ENCODE peak calls at places on chromosomes 5 and 9, in five cellular contexts. K, P, Z, D and R are unnamed samples.
A peak's percentile ranks its signal among the peaks of the same experiment; 100 is the strongest.

GRCh38 chr5:90518666-90519065 is 10.7 kb downstream of the LYSMD3 start:
- DNase-seq in K (no peak), P (no peak), Z (no peak), D (peak; percentile 15), R (no peak)

GRCh38 chr9:122380293-122380692 is 9.5 kb downstream of the PTGS1 start:
- DNase-seq in K (no peak), P (no peak), Z (no peak), D (no peak), R (no peak)

GRCh38 chr5:143913008-143913752 is 101.2 kb downstream of the HMHB1 start:
- DNase-seq in K (no peak), P (no peak), Z (no peak), D (peak; percentile 91), R (peak; percentile 36)

GRCh38 chr5:164672190-164672589 is 1166.8 kb downstream of the MAT2B start:
- DNase-seq in K (no peak), P (no peak), Z (no peak), D (no peak), R (no peak)

GRCh38 chr9:21974542-21975409 is 19.4 kb downstream of the CDKN2A start:
- DNase-seq in K (no peak), P (peak; percentile 61), Z (no peak), D (peak; percentile 57), R (no peak)

GRCh38 chr9:134916161-134916665 is 1.5 kb downstream of the FCN1 start:
- DNase-seq in K (no peak), P (no peak), Z (no peak), D (no peak), R (no peak)

GRCh38 chr5:123813937-123814624 is 302.1 kb downstream of the CSNK1G3 start:
- DNase-seq in K (no peak), P (no peak), Z (no peak), D (peak; percentile 25), R (no peak)

GRCh38 chr9:14309403-14309802 is 4.5 kb downstream of the NFIB start:
- DNase-seq in K (no peak), P (no peak), Z (no peak), D (peak; percentile 24), R (no peak)

GRCh38 chr5:112109331-112109993 is 309.6 kb downstream of the EPB41L4A start:
- DNase-seq in K (peak; percentile 20), P (peak; percentile 61), Z (no peak), D (peak; percentile 87), R (no peak)

GRCh38 chr5:135242021-135242480 is 157.0 kb downstream of the MACROH2A1 start:
- DNase-seq in K (peak; percentile 7), P (peak; percentile 5), Z (no peak), D (peak; percentile 64), R (peak; percentile 70)

GRCh38 chr5:134527961-134528424 is 2.5 kb downstream of the JADE2 start:
- DNase-seq in K (no peak), P (peak; percentile 42), Z (no peak), D (no peak), R (no peak)

GRCh38 chr9:116998305-116998704 is 311.2 kb downstream of the TRIM32 start:
- DNase-seq in K (no peak), P (no peak), Z (no peak), D (peak; percentile 37), R (no peak)

DNA sequence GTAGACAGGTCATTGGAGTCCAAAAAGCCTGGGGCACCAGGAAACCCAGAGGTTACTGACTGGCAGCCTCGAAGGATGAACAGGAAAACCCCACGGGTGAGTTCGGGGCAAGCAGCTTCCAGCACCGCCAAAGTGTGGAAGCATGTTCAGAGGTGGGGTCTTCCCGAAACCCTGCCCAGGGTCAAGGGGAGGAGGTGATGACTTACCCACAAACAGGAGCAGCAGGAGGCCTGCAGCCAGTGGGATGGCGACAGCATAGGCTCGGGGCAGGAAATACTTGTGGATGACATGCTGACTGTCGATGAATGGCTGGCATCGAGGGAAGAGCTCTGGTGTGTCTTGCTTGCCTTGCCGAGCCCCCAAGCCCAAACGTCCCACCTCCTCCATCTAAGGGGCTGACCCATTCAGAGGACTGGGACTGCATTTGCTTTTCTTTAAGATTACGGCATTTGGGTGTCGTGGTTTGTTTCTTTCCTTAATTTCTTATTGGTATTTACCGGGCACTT is 1.3 kb downstream of the DPM2 start:
- DNase-seq in K (no peak), P (no peak), Z (no peak), D (no peak), R (no peak)
- TF ChIP-seq POLR2A in K (no peak), P (no peak), Z (no peak), D (no peak), R (no peak)

GRCh38 chr9:71119746-71120145 is 1.7 kb downstream of the TRPM3 start:
- DNase-seq in K (no peak), P (no peak), Z (no peak), D (no peak), R (no peak)

GRCh38 chr9:71127301-71127700 is 5.9 kb upstream of the TRPM3 start:
- DNase-seq in K (no peak), P (no peak), Z (no peak), D (no peak), R (no peak)

GRCh38 chr9:71120439-71121247 is 778 bp downstream of the TRPM3 start:
- DNase-seq in K (no peak), P (no peak), Z (no peak), D (no peak), R (no peak)

GRCh38 chr9:71121275-71122168 is at the start of gene TRPM3:
- DNase-seq in K (no peak), P (no peak), Z (no peak), D (no peak), R (no peak)
- TF ChIP-seq POLR2A in K (no peak), P (no peak), Z (no peak), D (no peak), R (no peak)

DNA sequence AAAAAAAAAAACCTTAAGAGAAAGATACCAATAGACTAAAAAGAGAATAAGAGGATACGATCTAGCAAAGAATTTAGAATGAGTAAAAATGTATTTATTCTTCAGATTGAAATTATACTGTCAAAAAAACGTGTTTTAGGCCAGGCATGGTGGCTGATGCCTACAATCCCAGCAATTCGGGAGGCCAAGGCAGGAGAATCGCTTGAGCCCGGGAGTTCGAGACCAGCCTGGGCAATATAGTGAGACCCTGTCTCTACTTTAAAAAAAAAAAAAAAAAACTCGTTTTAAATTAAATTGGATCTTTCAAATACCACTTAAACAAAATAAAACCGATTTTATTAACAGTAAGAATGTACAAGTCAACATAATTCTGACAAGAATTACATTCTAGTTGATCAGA is 41.8 kb downstream of the FBXL17 start:
- DNase-seq in K (no peak), P (no peak), Z (no peak), D (no peak), R (no peak)
- TF ChIP-seq POLR2A in K (no peak), P (no peak), Z (no peak), D (no peak), R (no peak)

DNA sequence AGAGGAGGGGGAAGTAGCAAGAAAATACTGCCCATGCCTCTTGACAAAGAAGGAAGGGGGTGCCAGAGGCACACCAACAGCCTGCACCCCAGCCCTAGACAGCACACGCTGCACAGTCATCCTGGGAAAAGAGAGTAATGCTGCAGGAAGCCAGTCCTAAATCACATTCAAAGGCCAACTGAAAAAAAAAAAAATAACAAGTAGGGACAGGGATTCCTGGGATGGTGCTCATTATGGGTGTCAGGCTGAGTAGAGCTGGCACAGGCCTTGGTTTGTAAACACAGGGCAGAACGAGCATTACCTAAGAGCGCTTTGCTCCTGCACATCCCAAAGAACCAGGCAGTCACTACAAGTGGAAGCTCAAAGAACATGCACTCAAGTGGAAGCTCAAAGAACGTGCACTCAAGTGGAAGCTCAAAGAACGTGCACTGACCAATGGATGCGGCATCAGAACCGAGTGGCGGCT is 7.8 kb downstream of the RAPGEF1 start:
- DNase-seq in K (no peak), P (no peak), Z (peak; percentile 57), D (peak; percentile 78), R (no peak)
- TF ChIP-seq POLR2A in K (no peak), P (no peak), Z (no peak), D (no peak), R (no peak)

GRCh38 chr9:128094166-128094949 is 26.3 kb downstream of the SLC25A25 start:
- DNase-seq in K (peak; percentile 97), P (peak; percentile 92), Z (peak; percentile 88), D (peak; percentile 97), R (peak; percentile 95)
- TF ChIP-seq POLR2A in K (peak; percentile 82), P (no peak), Z (peak; percentile 41), D (peak; percentile 37), R (no peak)

DNA sequence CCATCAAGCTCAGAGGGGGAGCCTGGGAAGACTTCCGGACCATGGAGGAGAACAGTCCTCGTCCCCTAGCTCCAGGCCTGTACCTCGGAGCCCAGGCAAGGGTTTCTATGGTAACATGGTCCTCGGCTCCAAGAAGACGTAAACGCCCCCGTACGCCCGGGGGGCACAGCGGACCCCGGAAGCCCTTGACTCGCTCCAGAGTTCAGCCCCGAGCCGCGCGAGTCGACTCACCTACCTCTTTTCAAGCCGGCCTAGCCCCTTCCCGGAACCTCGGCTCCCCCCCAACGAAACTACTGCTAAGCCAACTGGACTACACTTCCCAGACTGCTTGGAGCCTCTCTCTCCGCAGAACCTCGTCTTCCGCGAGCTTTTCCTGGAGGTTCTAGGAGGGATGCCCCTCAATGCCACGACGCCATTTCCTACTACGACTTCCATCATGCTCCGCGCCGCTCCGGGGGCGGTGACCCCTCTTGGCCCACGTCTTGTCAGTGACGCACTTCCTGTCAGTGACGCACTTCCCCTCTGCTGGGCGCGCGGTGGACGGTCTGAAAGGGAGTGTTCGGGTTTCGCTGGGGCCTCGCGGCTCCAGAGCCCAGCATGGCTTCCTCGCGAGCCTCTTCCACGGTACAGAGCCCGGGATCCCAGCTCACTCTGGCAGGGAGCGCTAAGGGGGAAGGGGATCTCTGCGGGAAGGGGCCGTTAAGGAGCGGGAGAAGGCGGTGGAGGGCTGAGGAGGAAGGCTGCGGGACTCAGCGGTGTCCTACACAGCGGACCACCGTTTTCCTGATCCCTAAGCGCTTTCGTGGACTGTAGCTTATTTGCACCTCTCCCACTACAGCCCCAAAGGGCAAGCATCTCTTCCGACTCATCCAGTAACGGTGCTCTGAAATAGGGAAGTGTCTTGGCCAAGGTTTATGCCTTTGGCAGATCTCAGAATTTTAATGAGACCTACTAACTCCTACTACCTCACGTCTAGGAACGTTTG is at the start of the genes CDC26 and PRPF4:
- DNase-seq in K (peak; percentile 96), P (peak; percentile 97), Z (peak; percentile 98), D (peak; percentile 99), R (peak; percentile 82)
- TF ChIP-seq POLR2A in K (peak; percentile 77), P (no peak), Z (peak; percentile 97), D (peak; percentile 97), R (peak; percentile 90)

GRCh38 chr5:151080620-151081425 is at the start of gene TNIP1:
- DNase-seq in K (peak; percentile 93), P (peak; percentile 96), Z (peak; percentile 97), D (peak; percentile 88), R (peak; percentile 79)
- TF ChIP-seq POLR2A in K (peak; percentile 80), P (no peak), Z (peak; percentile 96), D (peak; percentile 84), R (peak; percentile 31)

GRCh38 chr9:129071526-129072131 is 9.3 kb upstream of the DOLPP1 start:
- DNase-seq in K (no peak), P (peak; percentile 36), Z (peak; percentile 39), D (no peak), R (no peak)

GRCh38 chr9:129069825-129070473 is 11.0 kb upstream of the DOLPP1 start:
- DNase-seq in K (no peak), P (no peak), Z (no peak), D (no peak), R (no peak)

GRCh38 chr9:129068110-129068509 is 12.8 kb upstream of the DOLPP1 start:
- DNase-seq in K (no peak), P (no peak), Z (no peak), D (no peak), R (no peak)

GRCh38 chr9:129070670-129071525 is 10.0 kb upstream of the DOLPP1 start:
- DNase-seq in K (no peak), P (no peak), Z (no peak), D (no peak), R (no peak)

GRCh38 chr9:129069128-129069824 is 11.6 kb upstream of the DOLPP1 start:
- DNase-seq in K (no peak), P (peak; percentile 92), Z (peak; percentile 71), D (no peak), R (no peak)
- TF ChIP-seq POLR2A in K (no peak), P (no peak), Z (no peak), D (no peak), R (no peak)